ENCODE peak calls at places on chromosomes 6 and 20, in seven cellular contexts. F is H1, G is mesenchymal stem cell, U is H9, E is IMR-90, L is trophoblast cell, M is neuronal stem cell. Z is an unnamed sample.

GRCh38 chr20:5731753-5732366 is 18.3 kb upstream of the SHLD1 start:
- DNase-seq in M (no peak), F (no peak), L (no peak), E (no peak), U (no peak), G (no peak), Z (no peak)

GRCh38 chr6:25278557-25278913 is 639 bp upstream of the CARMIL1 start:
- DNase-seq in U (no peak), E (no peak), F (no peak), M (no peak), L (peak), G (no peak), Z (peak)

GRCh38 chr6:150930816-150931215 is 65.3 kb downstream of the MTHFD1L start:
- DNase-seq in G (no peak), E (peak), U (no peak), L (peak), F (no peak), M (no peak), Z (no peak)

GRCh38 chr20:17868146-17868545 is 100.4 kb downstream of the SNX5 start:
- DNase-seq in F (no peak), G (no peak), L (peak), U (no peak), E (no peak), M (no peak), Z (peak)

GRCh38 chr6:99016355-99016754 is 68.6 kb upstream of the FBXL4 start:
- DNase-seq in F (no peak), M (no peak), L (no peak), E (peak), U (no peak), G (peak), Z (no peak)

GRCh38 chr6:84842526-84843161 is 78.2 kb upstream of the TBX18 start:
- DNase-seq in M (no peak), U (no peak), G (no peak), E (no peak), F (no peak), L (no peak), Z (no peak)

GRCh38 chr6:36120979-36121706 is 9.2 kb upstream of the MAPK13 start:
- DNase-seq in G (peak), M (no peak), L (peak), E (no peak), U (no peak), F (no peak), Z (peak)

GRCh38 chr6:18586133-18586532 is 199.0 kb downstream of the RNF144B start:
- DNase-seq in F (no peak), U (no peak), L (no peak), M (no peak), G (no peak), E (no peak), Z (no peak)

GRCh38 chr6:35566794-35567193 is 54.1 kb upstream of the TULP1 start:
- DNase-seq in M (no peak), G (no peak), E (no peak), F (peak), U (peak), L (no peak), Z (peak)

GRCh38 chr20:36506253-36506652 is 35.1 kb upstream of the MYL9 start:
- DNase-seq in F (no peak), E (no peak), L (no peak), U (no peak), G (no peak), M (no peak), Z (peak)

GRCh38 chr20:1860446-1860845 is 34.8 kb upstream of the SIRPA start:
- DNase-seq in U (no peak), M (no peak), L (no peak), G (peak), E (peak), F (no peak), Z (peak)

GRCh38 chr20:63778034-63778752 is 38.6 kb downstream of the SLC2A4RG start:
- DNase-seq in L (no peak), U (no peak), F (no peak), E (no peak), M (no peak), G (peak), Z (peak)

GRCh38 chr20:44547419-44547818 is 25.5 kb upstream of the SERINC3 start:
- DNase-seq in M (no peak), L (no peak), U (no peak), F (no peak), E (no peak), G (no peak), Z (no peak)

GRCh38 chr6:79570129-79570801 is 33.0 kb upstream of the LCA5 start:
- DNase-seq in F (no peak), M (no peak), G (no peak), E (peak), L (peak), U (peak), Z (peak)

GRCh38 chr20:34549929-34550305 is 8.6 kb upstream of the MAP1LC3A start:
- DNase-seq in L (no peak), F (no peak), G (no peak), M (no peak), E (no peak), U (no peak), Z (no peak)

GRCh38 chr20:52313335-52313963 is 121.9 kb upstream of the ZFP64 start:
- DNase-seq in U (peak), M (peak), E (peak), G (peak), L (peak), F (no peak), Z (peak)

GRCh38 chr6:158628542-158628941 is 16.0 kb downstream of the DYNLT1 start:
- DNase-seq in U (no peak), E (no peak), L (no peak), F (no peak), G (no peak), M (no peak), Z (no peak)

GRCh38 chr6:52516943-52517342 is 59.9 kb downstream of the TRAM2 start:
- DNase-seq in F (no peak), M (no peak), E (no peak), G (no peak), L (no peak), U (no peak), Z (no peak)

GRCh38 chr6:52514514-52514913 is 62.3 kb downstream of the TRAM2 start:
- DNase-seq in F (no peak), U (no peak), E (peak), G (peak), M (no peak), L (peak), Z (peak)

GRCh38 chr6:52516269-52516668 is 60.6 kb downstream of the TRAM2 start:
- DNase-seq in U (no peak), G (peak), E (no peak), F (no peak), L (no peak), M (no peak), Z (no peak)

GRCh38 chr6:52513896-52514295 is 63.0 kb downstream of the TRAM2 start:
- DNase-seq in E (no peak), U (no peak), L (peak), G (no peak), F (no peak), M (no peak), Z (no peak)

DNA sequence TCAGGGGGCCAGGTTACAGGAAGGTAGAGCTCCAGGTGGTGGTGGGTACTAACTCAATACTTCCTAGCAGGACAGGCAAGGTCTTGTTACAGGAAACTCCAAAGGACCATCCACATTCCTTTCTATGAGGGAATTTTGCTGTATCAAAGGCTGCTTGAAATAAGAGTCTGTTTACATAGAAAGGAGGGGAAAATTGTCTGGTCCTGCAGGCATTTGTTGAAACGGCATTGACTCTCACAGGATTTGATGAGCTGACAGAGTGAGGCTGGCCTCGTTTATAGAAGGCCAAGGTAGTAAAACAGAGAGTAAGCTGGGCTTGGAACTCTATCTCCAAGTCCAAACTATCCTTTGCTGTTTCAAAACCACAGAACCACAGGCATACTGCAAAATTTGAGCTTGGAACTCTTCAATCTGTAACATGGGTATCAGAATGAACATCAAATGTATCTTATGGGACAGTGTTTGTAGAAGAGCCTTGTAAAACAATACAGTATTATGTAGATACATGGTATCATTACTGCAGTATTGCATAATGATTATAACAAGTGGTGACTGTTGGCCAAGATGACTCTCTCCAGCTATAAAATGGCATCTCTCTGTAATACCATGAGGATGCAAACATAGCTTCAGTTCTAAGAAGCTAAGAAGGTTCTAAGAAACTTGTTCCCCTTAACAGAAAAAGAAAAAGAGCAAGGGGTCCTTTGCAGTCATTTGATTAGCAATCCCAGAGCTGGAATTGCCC is 61.5 kb downstream of the TRAM2 start:
- DNase-seq in L (no peak), G (peak), U (no peak), E (peak), F (no peak), M (no peak), Z (peak)
- H3K27ac ChIP-seq in L (peak), G (peak), U (no peak), E (peak), F (no peak), M (no peak), Z (peak)

DNA sequence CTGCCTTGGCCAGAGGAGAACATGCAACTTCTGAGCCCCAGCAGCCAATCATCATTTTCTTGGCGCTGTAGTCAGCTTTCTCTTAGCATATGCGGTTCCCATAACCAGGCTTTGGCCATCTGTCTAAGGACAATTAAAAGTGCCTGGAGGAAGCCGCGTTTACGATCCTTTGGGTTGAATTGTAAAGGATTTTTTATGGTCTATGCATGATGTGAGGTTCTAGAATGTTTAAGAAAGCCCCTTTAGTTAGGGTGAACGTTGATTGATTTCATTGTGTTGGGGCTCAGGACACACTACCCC is 791 bp upstream of the CDK19 start:
- DNase-seq in L (no peak), G (no peak), F (no peak), U (no peak), M (no peak), E (no peak), Z (no peak)
- H3K9ac ChIP-seq in L (no peak), G (peak), F (peak), U (peak), M (no peak), E (peak), Z (peak)

GRCh38 chr6:144161970-144162369 is 11.7 kb downstream of the STX11 start:
- DNase-seq in L (no peak), U (no peak), G (no peak), E (no peak), M (no peak), F (no peak), Z (no peak)
- H4K8ac ChIP-seq in L (no peak), U (no peak), G (no peak), E (no peak), M (no peak), F (no peak), Z (no peak)

GRCh38 chr6:167093406-167093921 is 29.4 kb upstream of the CCR6 start:
- DNase-seq in E (no peak), F (no peak), L (no peak), G (no peak), U (no peak), M (no peak), Z (no peak)

GRCh38 chr6:167093922-167094432 is 28.9 kb upstream of the CCR6 start:
- DNase-seq in U (no peak), E (no peak), G (no peak), M (no peak), F (no peak), L (peak), Z (no peak)

GRCh38 chr6:167094820-167095637 is 27.9 kb upstream of the CCR6 start:
- DNase-seq in L (peak), M (no peak), U (no peak), G (no peak), F (no peak), E (no peak), Z (no peak)

GRCh38 chr6:167095888-167096287 is 27.0 kb upstream of the CCR6 start:
- DNase-seq in U (no peak), L (no peak), F (no peak), E (no peak), G (no peak), M (no peak), Z (no peak)

DNA sequence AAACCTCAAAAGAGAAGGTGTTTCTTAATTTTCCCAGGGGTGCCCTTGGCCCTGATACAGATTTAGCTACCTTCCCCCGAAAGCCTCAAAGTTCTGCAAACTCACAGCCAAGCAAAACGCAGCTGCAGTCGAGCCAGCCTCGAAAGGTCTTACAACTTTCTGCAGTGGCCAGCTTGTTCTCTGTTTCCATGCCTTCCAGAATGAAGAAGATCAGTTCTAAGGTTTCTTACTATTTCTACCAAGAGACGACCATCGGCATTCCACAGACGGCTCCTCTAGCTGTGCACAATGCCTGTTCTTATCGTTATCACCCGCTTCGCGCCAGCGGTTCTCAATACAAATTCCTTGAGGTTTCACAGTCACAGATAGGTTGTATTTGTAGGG is 28.5 kb upstream of the CCR6 start:
- DNase-seq in G (no peak), U (no peak), L (peak), F (no peak), M (no peak), E (no peak), Z (peak)
- H3K27ac ChIP-seq in G (no peak), U (no peak), L (no peak), F (no peak), M (peak), E (no peak), Z (peak)

GRCh38 chr6:61887425-61887824 is 398.6 kb downstream of the KHDRBS2 start:
- DNase-seq in F (no peak), G (peak), L (no peak), U (no peak), E (no peak), M (no peak), Z (peak)
- H3K9ac ChIP-seq in F (no peak), G (no peak), L (no peak), U (no peak), E (no peak), M (no peak), Z (no peak)

DNA sequence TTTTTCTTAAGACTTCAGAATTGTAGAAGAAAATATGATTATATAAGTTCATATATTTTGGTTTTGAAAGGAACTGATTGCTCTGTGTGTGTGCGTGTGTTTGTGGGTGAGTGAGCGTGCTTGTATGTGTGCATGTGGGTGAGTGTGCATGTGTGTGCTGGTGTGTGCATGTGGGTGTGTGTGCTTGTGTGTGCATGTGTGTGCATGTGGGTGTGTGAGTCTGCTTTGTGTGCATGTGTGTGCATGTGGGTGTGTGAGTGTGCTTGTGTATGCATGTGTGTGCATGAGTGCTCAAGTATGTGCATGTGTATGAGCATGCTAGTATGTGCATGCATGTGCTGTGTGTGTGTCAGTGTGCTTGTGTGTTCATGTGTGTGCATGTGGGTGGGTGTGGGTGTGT is 238.5 kb downstream of the CDC5L start:
- DNase-seq in F (no peak), U (no peak), M (no peak), E (no peak), L (no peak), G (no peak), Z (no peak)
- H4K8ac ChIP-seq in F (no peak), U (peak), M (no peak), E (no peak), L (no peak), G (no peak), Z (no peak)

GRCh38 chr6:56541736-56542366 is 100.8 kb downstream of the DST start:
- DNase-seq in M (no peak), G (peak), U (no peak), F (no peak), E (no peak), L (no peak), Z (no peak)

GRCh38 chr6:56540950-56541600 is 101.6 kb downstream of the DST start:
- DNase-seq in U (no peak), E (peak), F (no peak), M (no peak), G (no peak), L (no peak), Z (no peak)

GRCh38 chr6:56540232-56540631 is 102.5 kb downstream of the DST start:
- DNase-seq in M (no peak), G (no peak), F (no peak), L (no peak), E (no peak), U (no peak), Z (no peak)

GRCh38 chr6:56539503-56540105 is 103.1 kb downstream of the DST start:
- DNase-seq in G (no peak), U (no peak), E (no peak), M (no peak), L (no peak), F (no peak), Z (no peak)

DNA sequence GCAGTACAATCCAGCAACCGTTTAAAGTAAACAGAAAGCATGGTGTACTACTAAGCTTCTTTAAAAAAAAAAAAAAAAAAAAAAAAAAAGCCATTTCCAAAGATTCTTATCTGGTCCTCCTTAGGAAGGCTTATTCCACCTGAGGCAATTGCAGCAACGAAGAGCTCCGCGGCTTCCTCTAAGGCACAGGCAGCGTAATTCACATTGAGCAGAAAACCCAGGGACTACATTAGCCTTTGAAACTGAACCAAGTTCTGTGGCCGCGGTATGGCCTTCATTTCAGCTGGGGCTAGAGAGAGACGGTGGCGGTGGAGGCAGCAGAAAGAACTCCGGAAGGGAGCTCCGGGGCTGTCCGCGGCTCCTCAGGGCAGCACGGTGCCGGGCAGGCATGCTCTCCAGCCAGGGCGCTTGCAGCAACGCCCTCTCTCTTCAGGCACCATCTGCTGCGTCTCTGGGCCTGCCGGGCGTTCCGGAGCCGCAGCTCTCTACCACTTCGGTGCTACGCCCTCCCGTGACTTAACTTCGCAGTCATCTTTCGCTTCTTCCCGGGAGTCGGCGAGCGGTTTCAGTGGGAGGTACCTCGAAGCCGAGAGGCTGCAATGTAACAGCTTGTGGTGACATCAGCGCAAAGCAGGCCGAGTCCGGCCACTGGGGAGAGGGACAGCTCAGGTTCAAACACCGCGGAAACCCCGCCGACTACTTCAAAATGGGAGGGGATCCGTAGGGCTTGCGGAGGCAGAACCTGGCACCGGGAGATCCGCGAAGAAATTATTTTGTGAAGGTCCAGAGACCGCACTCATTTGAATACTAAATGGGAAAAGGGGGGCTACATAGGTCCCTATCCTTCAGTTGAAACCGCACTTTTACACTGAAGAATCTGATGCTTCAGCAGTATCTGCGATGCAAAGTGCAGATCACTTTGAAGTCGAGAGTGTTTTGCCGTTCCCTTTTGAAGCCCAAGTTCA is 100.0 kb downstream of the DST start:
- DNase-seq in L (peak), M (peak), E (peak), G (peak), U (peak), F (peak), Z (peak)
- H3K27ac ChIP-seq in L (peak), M (peak), E (peak), G (peak), U (peak), F (peak), Z (peak)

DNA sequence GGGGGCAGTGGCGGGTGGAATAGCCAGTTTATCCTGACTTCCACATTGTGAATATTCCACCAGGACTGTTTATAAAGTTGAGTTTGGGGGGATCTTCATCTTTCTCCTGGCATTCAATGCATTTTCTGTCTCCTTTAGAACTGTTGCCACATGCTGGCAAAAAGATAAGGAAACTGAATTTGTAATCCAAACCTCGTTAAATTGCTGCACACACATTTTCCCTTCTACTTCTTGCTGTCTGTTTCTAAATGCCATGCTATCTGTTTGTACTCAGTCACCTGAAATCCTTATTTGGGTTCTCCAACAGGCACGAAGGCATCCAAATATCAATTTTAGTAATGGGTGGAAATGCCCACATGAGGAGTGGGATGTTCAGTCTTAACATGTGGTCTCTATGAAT is 180.2 kb upstream of the CCN2 start:
- DNase-seq in U (no peak), E (no peak), G (no peak), F (no peak), L (peak), M (no peak), Z (no peak)
- H3K9ac ChIP-seq in U (no peak), E (peak), G (peak), F (no peak), L (no peak), M (no peak), Z (no peak)

GRCh38 chr6:128277379-128277778 is 243.0 kb downstream of the PTPRK start:
- DNase-seq in F (no peak), M (no peak), L (no peak), G (no peak), E (no peak), U (no peak), Z (no peak)

GRCh38 chr6:128280066-128280465 is 240.3 kb downstream of the PTPRK start:
- DNase-seq in M (no peak), F (no peak), U (no peak), L (no peak), E (no peak), G (no peak), Z (peak)

GRCh38 chr6:128276311-128276710 is 244.1 kb downstream of the PTPRK start:
- DNase-seq in L (no peak), U (no peak), M (no peak), G (no peak), F (no peak), E (no peak), Z (no peak)

GRCh38 chr6:128280960-128281359 is 239.4 kb downstream of the PTPRK start:
- DNase-seq in G (no peak), E (no peak), F (no peak), M (peak), L (no peak), U (peak), Z (peak)

GRCh38 chr6:128278876-128279275 is 241.5 kb downstream of the PTPRK start:
- DNase-seq in F (no peak), U (no peak), M (no peak), E (peak), G (peak), L (no peak), Z (no peak)
- H4K8ac ChIP-seq in F (no peak), U (no peak), M (no peak), E (peak), G (no peak), L (no peak), Z (no peak)

Z was measured in mesendoderm.